ENCODE peak calls at places on chromosomes 16 and 17, in five cellular contexts. N is D721Med, X is AG08395, O is caudate nucleus, C is mesendoderm. P is an unnamed sample.

GRCh38 chr17:65102788-65103187 is 34.4 kb upstream of the RGS9 start:
- DNase-seq in N (no peak), O (no peak), C (no peak), X (no peak), P (no peak)

GRCh38 chr16:54657709-54658102 is 273.0 kb upstream of the IRX5 start:
- DNase-seq in C (no peak), X (no peak), O (no peak), N (no peak), P (no peak)

GRCh38 chr16:68644303-68644702 is 807 bp upstream of the CDH3 start:
- DNase-seq in O (no peak), C (peak; percentile 67), X (no peak), N (no peak), P (no peak)

GRCh38 chr17:205176-205538 is 23.7 kb upstream of the DOC2B start:
- DNase-seq in X (no peak), C (no peak), N (no peak), O (no peak), P (peak; percentile 72)

GRCh38 chr16:30430428-30430970 is 669 bp upstream of the DCTPP1 start:
- DNase-seq in O (no peak), C (no peak), X (no peak), N (no peak), P (no peak)

GRCh38 chr17:21119247-21119944 is 7.4 kb upstream of the DHRS7B start:
- DNase-seq in O (no peak), X (peak; percentile 67), C (peak; percentile 88), N (peak; percentile 48), P (peak; percentile 86)

GRCh38 chr16:77385481-77385880 is 49.4 kb downstream of the ADAMTS18 start:
- DNase-seq in O (no peak), C (no peak), N (no peak), X (no peak), P (no peak)

GRCh38 chr17:4405038-4405669 is 28.6 kb upstream of the SPNS3 start:
- DNase-seq in N (no peak), X (no peak), O (no peak), C (no peak), P (no peak)

GRCh38 chr16:88676502-88677242 is 9.6 kb downstream of the SNAI3 start:
- DNase-seq in N (no peak), C (no peak), O (no peak), X (no peak), P (no peak)

GRCh38 chr17:77117415-77117814 is 23.4 kb upstream of the SEC14L1 start:
- DNase-seq in N (no peak), X (peak; percentile 49), C (no peak), O (no peak), P (no peak)

GRCh38 chr16:56984639-56985038 is 4.7 kb upstream of the NLRC5 start:
- DNase-seq in O (no peak), N (no peak), C (peak; percentile 42), X (no peak), P (no peak)

GRCh38 chr16:9123401-9123800 is 32.0 kb downstream of the HAPSTR1 start:
- DNase-seq in O (no peak), X (no peak), C (no peak), N (no peak), P (no peak)

GRCh38 chr17:560379-560935 is 154.2 kb downstream of the VPS53 start:
- DNase-seq in C (no peak), N (no peak), X (peak; percentile 31), O (no peak), P (no peak)

GRCh38 chr17:58277726-58278595 is 2.8 kb downstream of the MPO start:
- DNase-seq in X (no peak), O (no peak), C (no peak), N (no peak), P (no peak)

GRCh38 chr17:5706835-5707234 is 122.5 kb upstream of the NLRP1 start:
- DNase-seq in N (no peak), X (peak; percentile 77), O (no peak), C (peak; percentile 86), P (peak; percentile 61)

GRCh38 chr17:56558088-56558487 is 35.4 kb upstream of the NOG start:
- DNase-seq in N (no peak), C (no peak), O (no peak), X (no peak), P (no peak)

GRCh38 chr17:4708436-4708835 is 2.0 kb upstream of the ARRB2 start:
- DNase-seq in X (no peak), O (no peak), N (no peak), C (peak; percentile 46), P (peak; percentile 33)

GRCh38 chr16:30948956-30949654 is at the start of gene ORAI3:
- DNase-seq in N (no peak), X (peak; percentile 65), C (peak; percentile 74), O (no peak), P (peak; percentile 71)

GRCh38 chr16:29820730-29821662 is 734 bp downstream of the MVP start:
- DNase-seq in O (no peak), N (no peak), X (peak; percentile 50), C (no peak), P (no peak)

GRCh38 chr17:66373944-66374817 is 71.8 kb downstream of the PRKCA start:
- DNase-seq in C (peak; percentile 58), X (no peak), O (no peak), N (no peak), P (no peak)

GRCh38 chr17:75817571-75817970 is 26.6 kb downstream of the UNC13D start:
- DNase-seq in X (no peak), O (no peak), C (no peak), N (no peak), P (no peak)

GRCh38 chr16:71542377-71542776 is 16.2 kb downstream of the CHST4 start:
- DNase-seq in X (peak; percentile 52), N (no peak), C (peak; percentile 82), O (no peak), P (peak; percentile 30)

GRCh38 chr16:71762186-71762585 is 37.7 kb upstream of the PHLPP2 start:
- DNase-seq in N (no peak), O (no peak), C (no peak), X (peak; percentile 77), P (no peak)

GRCh38 chr17:9981344-9981915 is 76.4 kb upstream of the RCVRN start:
- DNase-seq in O (no peak), C (no peak), N (no peak), X (no peak), P (no peak)

GRCh38 chr17:50057521-50057991 is 1.6 kb downstream of the ITGA3 start:
- DNase-seq in O (no peak), X (no peak), N (no peak), C (no peak), P (no peak)

GRCh38 chr16:4450921-4451619 is 23.4 kb downstream of the NMRAL1 start:
- DNase-seq in C (peak; percentile 30), X (no peak), N (peak; percentile 37), O (no peak), P (no peak)

GRCh38 chr16:31130899-31131298 is 4.6 kb downstream of the PRSS8 start:
- DNase-seq in N (no peak), C (peak; percentile 83), X (no peak), O (no peak), P (no peak)

GRCh38 chr17:4588862-4589625 is 4.7 kb downstream of the SMTNL2 start:
- DNase-seq in N (no peak), O (no peak), C (no peak), X (no peak), P (no peak)

GRCh38 chr17:13244511-13244910 is 226.7 kb upstream of the ELAC2 start:
- DNase-seq in X (peak; percentile 17), C (no peak), N (no peak), O (no peak), P (no peak)

GRCh38 chr16:12455287-12455798 is 348.3 kb downstream of the CPPED1 start:
- DNase-seq in O (no peak), X (peak; percentile 79), N (no peak), C (peak; percentile 72), P (peak; percentile 35)

GRCh38 chr16:9929836-9930235 is 252.4 kb downstream of the GRIN2A start:
- DNase-seq in X (no peak), C (no peak), O (no peak), N (no peak), P (peak; percentile 97)

GRCh38 chr17:59365383-59365981 is 34.0 kb downstream of the YPEL2 start:
- DNase-seq in N (no peak), C (peak; percentile 83), X (no peak), O (no peak), P (no peak)